ENCODE peak calls at places on chromosome 4, in six cellular contexts. One of them, this sample, is unnamed.
A peak's percentile ranks its signal among the peaks of the same experiment; 100 is the strongest.

GRCh38 chr4:154526151-154526550 is 24.0 kb downstream of the PLRG1 start:
- DNase-seq in mucosa of descending colon: no peak
- DNase-seq in AG04450: no peak
- DNase-seq in naive thymus-derived CD4-positive, alpha-beta T cell: no peak
- DNase-seq in activated CD4-positive, alpha-beta T cell treated with anti-CD3 and anti-CD28 coated beads for 36 hours: no peak
- DNase-seq in heart left ventricle: no peak
- DNase-seq in this sample: no peak

GRCh38 chr4:6118201-6118600 is 82.1 kb downstream of the JAKMIP1 start:
- DNase-seq in mucosa of descending colon: no peak
- DNase-seq in AG04450: no peak
- DNase-seq in naive thymus-derived CD4-positive, alpha-beta T cell: no peak
- DNase-seq in activated CD4-positive, alpha-beta T cell treated with anti-CD3 and anti-CD28 coated beads for 36 hours: no peak
- DNase-seq in heart left ventricle: no peak
- DNase-seq in this sample: no peak

GRCh38 chr4:146998157-146998556 is 52.5 kb upstream of the TTC29 start:
- DNase-seq in mucosa of descending colon: no peak
- DNase-seq in AG04450: no peak
- DNase-seq in naive thymus-derived CD4-positive, alpha-beta T cell: no peak
- DNase-seq in activated CD4-positive, alpha-beta T cell treated with anti-CD3 and anti-CD28 coated beads for 36 hours: no peak
- DNase-seq in heart left ventricle: no peak
- DNase-seq in this sample: no peak

GRCh38 chr4:111064342-111064993 is 441.6 kb upstream of the PITX2 start:
- DNase-seq in mucosa of descending colon: no peak
- DNase-seq in AG04450: no peak
- DNase-seq in naive thymus-derived CD4-positive, alpha-beta T cell: no peak
- DNase-seq in activated CD4-positive, alpha-beta T cell treated with anti-CD3 and anti-CD28 coated beads for 36 hours: no peak
- DNase-seq in heart left ventricle: no peak
- DNase-seq in this sample: no peak

GRCh38 chr4:53763813-53764597 is 172.7 kb upstream of the LNX1 start:
- DNase-seq in mucosa of descending colon: no peak
- DNase-seq in AG04450: peak; percentile 68
- DNase-seq in naive thymus-derived CD4-positive, alpha-beta T cell: no peak
- DNase-seq in activated CD4-positive, alpha-beta T cell treated with anti-CD3 and anti-CD28 coated beads for 36 hours: no peak
- DNase-seq in heart left ventricle: no peak
- DNase-seq in this sample: no peak

GRCh38 chr4:21554036-21554435 is 394.5 kb downstream of the KCNIP4 start:
- DNase-seq in mucosa of descending colon: no peak
- DNase-seq in AG04450: no peak
- DNase-seq in naive thymus-derived CD4-positive, alpha-beta T cell: no peak
- DNase-seq in activated CD4-positive, alpha-beta T cell treated with anti-CD3 and anti-CD28 coated beads for 36 hours: no peak
- DNase-seq in heart left ventricle: no peak
- DNase-seq in this sample: no peak

GRCh38 chr4:152983774-152984411 is 47.8 kb downstream of the FHDC1 start:
- DNase-seq in mucosa of descending colon: no peak
- DNase-seq in AG04450: no peak
- DNase-seq in naive thymus-derived CD4-positive, alpha-beta T cell: no peak
- DNase-seq in activated CD4-positive, alpha-beta T cell treated with anti-CD3 and anti-CD28 coated beads for 36 hours: no peak
- DNase-seq in heart left ventricle: no peak
- DNase-seq in this sample: no peak

GRCh38 chr4:11218692-11219091 is 210.0 kb downstream of the HS3ST1 start:
- DNase-seq in mucosa of descending colon: no peak
- DNase-seq in AG04450: no peak
- DNase-seq in naive thymus-derived CD4-positive, alpha-beta T cell: no peak
- DNase-seq in activated CD4-positive, alpha-beta T cell treated with anti-CD3 and anti-CD28 coated beads for 36 hours: no peak
- DNase-seq in heart left ventricle: no peak
- DNase-seq in this sample: no peak

GRCh38 chr4:3073158-3074077 is 920 bp downstream of the HTT-AS start:
- DNase-seq in mucosa of descending colon: peak; percentile 80
- DNase-seq in AG04450: no peak
- DNase-seq in naive thymus-derived CD4-positive, alpha-beta T cell: no peak
- DNase-seq in activated CD4-positive, alpha-beta T cell treated with anti-CD3 and anti-CD28 coated beads for 36 hours: no peak
- DNase-seq in heart left ventricle: no peak
- DNase-seq in this sample: peak; percentile 23

GRCh38 chr4:3805026-3805425 is 38.8 kb downstream of the ADRA2C start:
- DNase-seq in mucosa of descending colon: peak; percentile 6
- DNase-seq in AG04450: no peak
- DNase-seq in naive thymus-derived CD4-positive, alpha-beta T cell: no peak
- DNase-seq in activated CD4-positive, alpha-beta T cell treated with anti-CD3 and anti-CD28 coated beads for 36 hours: no peak
- DNase-seq in heart left ventricle: no peak
- DNase-seq in this sample: no peak

This sample was measured in left ventricle myocardium inferior.